ENCODE peak calls at places on chromosomes 2 and 18, in six cellular contexts. J is upper lobe of right lung; H is IMR-90; D is upper lobe of left lung; E is activated CD4-positive, alpha-beta T cell treated with anti-CD3 and anti-CD28 coated beads for 36 hours; T is activated CD8-positive, alpha-beta memory T cell treated with anti-CD3 and anti-CD28 coated beads, Interleukin-2, amount 10 ng/mL, durations not matched to agents 7 days and 5 days. R is an unnamed sample.
A peak's percentile ranks its signal among the peaks of the same experiment; 100 is the strongest.

GRCh38 chr2:120969613-120970355 is 234.1 kb downstream of the GLI2 start:
- ATAC-seq in H (no peak), E (no peak), D (no peak), J (no peak), T (no peak), R (no peak)

GRCh38 chr18:79644666-79645057 is 34.9 kb upstream of the CTDP1 start:
- ATAC-seq in D (peak; percentile 77), J (no peak), E (no peak), H (peak; percentile 40), T (no peak), R (no peak)

GRCh38 chr18:1232867-1233266 is 328.2 kb downstream of the ADCYAP1 start:
- ATAC-seq in E (no peak), T (no peak), J (no peak), H (no peak), D (no peak), R (no peak)

GRCh38 chr2:235394278-235394828 is 99.5 kb upstream of the AGAP1 start:
- ATAC-seq in D (no peak), E (no peak), J (no peak), T (no peak), H (peak; percentile 51), R (no peak)

GRCh38 chr2:26884486-26884885 is 36.6 kb downstream of the DPYSL5 start:
- ATAC-seq in T (no peak), D (no peak), E (no peak), J (no peak), H (no peak), R (no peak)

GRCh38 chr2:197294260-197294659 is 16.3 kb downstream of the ANKRD44 start:
- ATAC-seq in H (no peak), J (no peak), E (peak; percentile 47), D (no peak), T (peak; percentile 50), R (peak; percentile 59)

GRCh38 chr2:202377308-202377736 is 1.2 kb downstream of the BMPR2 start:
- ATAC-seq in T (no peak), E (no peak), D (peak; percentile 45), J (peak; percentile 43), H (no peak), R (no peak)

GRCh38 chr2:223856021-223856420 is 18.6 kb upstream of the AP1S3 start:
- ATAC-seq in H (peak; percentile 12), E (no peak), D (no peak), J (no peak), T (no peak), R (no peak)

GRCh38 chr18:32771871-32772499 is 838 bp downstream of the KLHL14 start:
- ATAC-seq in T (no peak), H (no peak), E (no peak), J (peak; percentile 45), D (peak; percentile 40), R (peak; percentile 14)

GRCh38 chr2:95056461-95057459 is 31.3 kb downstream of the MAL start:
- ATAC-seq in D (no peak), J (no peak), H (peak; percentile 55), E (no peak), T (no peak), R (no peak)

GRCh38 chr18:62586148-62586774 is 63.4 kb downstream of the ZCCHC2 start:
- ATAC-seq in T (peak; percentile 70), H (peak; percentile 94), J (peak; percentile 87), E (peak; percentile 65), D (peak; percentile 87), R (peak; percentile 71)

GRCh38 chr2:186780701-186781316 is 68.2 kb downstream of the ZSWIM2 start:
- ATAC-seq in H (peak; percentile 60), J (no peak), E (no peak), D (no peak), T (no peak), R (no peak)

R was measured in activated T-helper 17 cell treated with anti-CD3 and anti-CD28 coated beads, Interleukin-2, amount 50 U/mL, for 72 hours.